ENCODE peak calls at places on chromosomes 4 and X, in ten cellular contexts. One of them, this sample, is unnamed.

GRCh38 chr4:119490335-119490734 is 138.3 kb downstream of the PDE5A start:
- DNase-seq in psoas muscle: no peak
- DNase-seq in heart left ventricle: no peak
- DNase-seq in heart right ventricle: no peak
- DNase-seq in AG04450: no peak
- DNase-seq in WERI-Rb-1: peak
- DNase-seq in fibroblast of lung: peak
- DNase-seq in pancreas: no peak
- DNase-seq in thoracic aorta: no peak
- DNase-seq in astrocyte: no peak
- DNase-seq in this sample: no peak

GRCh38 chr4:118756429-118756828 is 71.2 kb downstream of the METTL14 start:
- DNase-seq in psoas muscle: no peak
- DNase-seq in heart left ventricle: no peak
- DNase-seq in heart right ventricle: no peak
- DNase-seq in AG04450: no peak
- DNase-seq in WERI-Rb-1: no peak
- DNase-seq in fibroblast of lung: no peak
- DNase-seq in pancreas: no peak
- DNase-seq in thoracic aorta: no peak
- DNase-seq in astrocyte: no peak
- DNase-seq in this sample: no peak

GRCh38 chr4:58935336-58935735 is 1825.2 kb upstream of the IGFBP7 start:
- DNase-seq in psoas muscle: no peak
- DNase-seq in heart left ventricle: no peak
- DNase-seq in heart right ventricle: no peak
- DNase-seq in AG04450: no peak
- DNase-seq in WERI-Rb-1: no peak
- DNase-seq in fibroblast of lung: no peak
- DNase-seq in pancreas: no peak
- DNase-seq in thoracic aorta: no peak
- DNase-seq in astrocyte: no peak
- DNase-seq in this sample: no peak

GRCh38 chrX:63922221-63922620 is 137.2 kb upstream of the ARHGEF9 start:
- DNase-seq in psoas muscle: no peak
- DNase-seq in heart left ventricle: no peak
- DNase-seq in heart right ventricle: no peak
- DNase-seq in AG04450: no peak
- DNase-seq in WERI-Rb-1: no peak
- DNase-seq in fibroblast of lung: peak
- DNase-seq in pancreas: no peak
- DNase-seq in thoracic aorta: no peak
- DNase-seq in astrocyte: no peak
- DNase-seq in this sample: no peak

GRCh38 chr4:131001371-131001770 is 1905.4 kb downstream of the C4orf33 start:
- DNase-seq in psoas muscle: no peak
- DNase-seq in heart left ventricle: no peak
- DNase-seq in heart right ventricle: no peak
- DNase-seq in AG04450: no peak
- DNase-seq in WERI-Rb-1: no peak
- DNase-seq in fibroblast of lung: no peak
- DNase-seq in pancreas: no peak
- DNase-seq in thoracic aorta: no peak
- DNase-seq in astrocyte: peak
- DNase-seq in this sample: no peak

GRCh38 chrX:13790206-13791131 is 26.4 kb downstream of the GPM6B start:
- DNase-seq in psoas muscle: no peak
- DNase-seq in heart left ventricle: no peak
- DNase-seq in heart right ventricle: no peak
- DNase-seq in AG04450: no peak
- DNase-seq in WERI-Rb-1: no peak
- DNase-seq in fibroblast of lung: peak
- DNase-seq in pancreas: no peak
- DNase-seq in thoracic aorta: no peak
- DNase-seq in astrocyte: no peak
- DNase-seq in this sample: no peak

GRCh38 chr4:137601924-137602323 is 69.6 kb upstream of the PCDH18 start:
- DNase-seq in psoas muscle: no peak
- DNase-seq in heart left ventricle: no peak
- DNase-seq in heart right ventricle: no peak
- DNase-seq in AG04450: no peak
- DNase-seq in WERI-Rb-1: no peak
- DNase-seq in fibroblast of lung: no peak
- DNase-seq in pancreas: no peak
- DNase-seq in thoracic aorta: no peak
- DNase-seq in astrocyte: peak
- DNase-seq in this sample: no peak

GRCh38 chr4:176769519-176769918 is 23.2 kb downstream of the VEGFC start:
- DNase-seq in psoas muscle: no peak
- DNase-seq in heart left ventricle: no peak
- DNase-seq in heart right ventricle: no peak
- DNase-seq in AG04450: peak
- DNase-seq in WERI-Rb-1: no peak
- DNase-seq in fibroblast of lung: peak
- DNase-seq in pancreas: no peak
- DNase-seq in thoracic aorta: no peak
- DNase-seq in astrocyte: peak
- DNase-seq in this sample: no peak

GRCh38 chr4:148437439-148437838 is 4.8 kb downstream of the NR3C2 start:
- DNase-seq in psoas muscle: no peak
- DNase-seq in heart left ventricle: no peak
- DNase-seq in heart right ventricle: no peak
- DNase-seq in AG04450: no peak
- DNase-seq in WERI-Rb-1: no peak
- DNase-seq in fibroblast of lung: no peak
- DNase-seq in pancreas: no peak
- DNase-seq in thoracic aorta: no peak
- DNase-seq in astrocyte: no peak
- DNase-seq in this sample: no peak

GRCh38 chr4:68906238-68907137 is 45.1 kb downstream of the UGT2A3 start:
- DNase-seq in psoas muscle: no peak
- DNase-seq in heart left ventricle: no peak
- DNase-seq in heart right ventricle: no peak
- DNase-seq in AG04450: no peak
- DNase-seq in WERI-Rb-1: no peak
- DNase-seq in fibroblast of lung: no peak
- DNase-seq in pancreas: no peak
- DNase-seq in thoracic aorta: no peak
- DNase-seq in astrocyte: peak
- DNase-seq in this sample: no peak
- H3K4me3 ChIP-seq in psoas muscle: no peak
- H3K4me3 ChIP-seq in heart left ventricle: no peak
- H3K4me3 ChIP-seq in heart right ventricle: no peak
- H3K4me3 ChIP-seq in AG04450: peak
- H3K4me3 ChIP-seq in WERI-Rb-1: no peak
- H3K4me3 ChIP-seq in fibroblast of lung: no peak
- H3K4me3 ChIP-seq in pancreas: peak
- H3K4me3 ChIP-seq in thoracic aorta: no peak
- H3K4me3 ChIP-seq in astrocyte: peak
- H3K4me3 ChIP-seq in this sample: no peak

GRCh38 chr4:139876328-139876941 is 210.8 kb downstream of the MGST2 start:
- DNase-seq in psoas muscle: no peak
- DNase-seq in heart left ventricle: no peak
- DNase-seq in heart right ventricle: no peak
- DNase-seq in AG04450: no peak
- DNase-seq in WERI-Rb-1: no peak
- DNase-seq in fibroblast of lung: no peak
- DNase-seq in pancreas: no peak
- DNase-seq in thoracic aorta: no peak
- DNase-seq in astrocyte: no peak
- DNase-seq in this sample: no peak

GRCh38 chr4:139873111-139873866 is 207.7 kb downstream of the MGST2 start:
- DNase-seq in psoas muscle: no peak
- DNase-seq in heart left ventricle: no peak
- DNase-seq in heart right ventricle: no peak
- DNase-seq in AG04450: no peak
- DNase-seq in WERI-Rb-1: no peak
- DNase-seq in fibroblast of lung: no peak
- DNase-seq in pancreas: no peak
- DNase-seq in thoracic aorta: no peak
- DNase-seq in astrocyte: peak
- DNase-seq in this sample: no peak

GRCh38 chr4:139878050-139878449 is 212.4 kb downstream of the MGST2 start:
- DNase-seq in psoas muscle: no peak
- DNase-seq in heart left ventricle: no peak
- DNase-seq in heart right ventricle: no peak
- DNase-seq in AG04450: no peak
- DNase-seq in WERI-Rb-1: no peak
- DNase-seq in fibroblast of lung: no peak
- DNase-seq in pancreas: no peak
- DNase-seq in thoracic aorta: no peak
- DNase-seq in astrocyte: no peak
- DNase-seq in this sample: no peak

GRCh38 chr4:139872274-139872673 is 206.7 kb downstream of the MGST2 start:
- DNase-seq in psoas muscle: no peak
- DNase-seq in heart left ventricle: no peak
- DNase-seq in heart right ventricle: no peak
- DNase-seq in AG04450: peak
- DNase-seq in WERI-Rb-1: no peak
- DNase-seq in fibroblast of lung: peak
- DNase-seq in pancreas: no peak
- DNase-seq in thoracic aorta: no peak
- DNase-seq in astrocyte: peak
- DNase-seq in this sample: no peak

GRCh38 chr4:139875456-139875855 is 209.8 kb downstream of the MGST2 start:
- DNase-seq in psoas muscle: no peak
- DNase-seq in heart left ventricle: no peak
- DNase-seq in heart right ventricle: no peak
- DNase-seq in AG04450: no peak
- DNase-seq in WERI-Rb-1: no peak
- DNase-seq in fibroblast of lung: no peak
- DNase-seq in pancreas: no peak
- DNase-seq in thoracic aorta: no peak
- DNase-seq in astrocyte: no peak
- DNase-seq in this sample: no peak
- TF ChIP-seq CTCF in psoas muscle: no peak
- TF ChIP-seq CTCF in heart left ventricle: no peak
- TF ChIP-seq CTCF in heart right ventricle: no peak
- TF ChIP-seq CTCF in AG04450: no peak
- TF ChIP-seq CTCF in WERI-Rb-1: no peak
- TF ChIP-seq CTCF in fibroblast of lung: no peak
- TF ChIP-seq CTCF in pancreas: no peak
- TF ChIP-seq CTCF in thoracic aorta: no peak
- TF ChIP-seq CTCF in astrocyte: no peak
- TF ChIP-seq CTCF in this sample: no peak

DNA sequence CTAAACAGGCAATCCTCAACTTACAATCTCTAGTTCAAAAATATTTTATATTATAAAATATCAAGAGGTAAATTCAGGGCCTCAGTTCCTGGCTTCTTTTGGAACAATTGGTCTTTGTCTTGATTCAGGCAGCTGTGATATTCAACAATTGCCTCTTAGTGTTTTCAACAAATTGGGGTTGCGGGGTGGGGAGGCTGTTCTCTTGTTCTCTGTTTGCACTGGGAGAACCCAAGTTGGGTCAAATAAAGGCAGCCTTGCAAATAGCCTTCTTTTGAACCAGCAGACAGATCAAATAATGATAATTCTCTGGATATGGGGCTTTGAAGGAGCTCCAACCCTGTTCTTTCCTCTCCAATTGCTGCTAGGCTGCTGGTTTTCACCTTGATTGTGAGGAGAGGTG is 142.5 kb downstream of the COL4A5 start:
- DNase-seq in psoas muscle: no peak
- DNase-seq in heart left ventricle: no peak
- DNase-seq in heart right ventricle: no peak
- DNase-seq in AG04450: no peak
- DNase-seq in WERI-Rb-1: no peak
- DNase-seq in fibroblast of lung: no peak
- DNase-seq in pancreas: no peak
- DNase-seq in thoracic aorta: no peak
- DNase-seq in astrocyte: no peak
- DNase-seq in this sample: no peak
- H3K4me3 ChIP-seq in psoas muscle: no peak
- H3K4me3 ChIP-seq in heart left ventricle: no peak
- H3K4me3 ChIP-seq in heart right ventricle: no peak
- H3K4me3 ChIP-seq in AG04450: no peak
- H3K4me3 ChIP-seq in WERI-Rb-1: no peak
- H3K4me3 ChIP-seq in fibroblast of lung: no peak
- H3K4me3 ChIP-seq in pancreas: no peak
- H3K4me3 ChIP-seq in thoracic aorta: no peak
- H3K4me3 ChIP-seq in astrocyte: no peak
- H3K4me3 ChIP-seq in this sample: no peak

GRCh38 chr4:23881052-23881501 is 8.8 kb downstream of the PPARGC1A start:
- DNase-seq in psoas muscle: no peak
- DNase-seq in heart left ventricle: no peak
- DNase-seq in heart right ventricle: no peak
- DNase-seq in AG04450: no peak
- DNase-seq in WERI-Rb-1: no peak
- DNase-seq in fibroblast of lung: peak
- DNase-seq in pancreas: no peak
- DNase-seq in thoracic aorta: no peak
- DNase-seq in astrocyte: no peak
- DNase-seq in this sample: no peak

GRCh38 chr4:23882976-23883531 is 6.8 kb downstream of the PPARGC1A start:
- DNase-seq in psoas muscle: no peak
- DNase-seq in heart left ventricle: no peak
- DNase-seq in heart right ventricle: no peak
- DNase-seq in AG04450: no peak
- DNase-seq in WERI-Rb-1: no peak
- DNase-seq in fibroblast of lung: no peak
- DNase-seq in pancreas: no peak
- DNase-seq in thoracic aorta: no peak
- DNase-seq in astrocyte: peak
- DNase-seq in this sample: no peak

GRCh38 chr4:23878912-23879732 is 10.7 kb downstream of the PPARGC1A start:
- DNase-seq in psoas muscle: no peak
- DNase-seq in heart left ventricle: no peak
- DNase-seq in heart right ventricle: no peak
- DNase-seq in AG04450: no peak
- DNase-seq in WERI-Rb-1: no peak
- DNase-seq in fibroblast of lung: no peak
- DNase-seq in pancreas: no peak
- DNase-seq in thoracic aorta: no peak
- DNase-seq in astrocyte: peak
- DNase-seq in this sample: no peak

GRCh38 chr4:23884261-23884660 is 5.6 kb downstream of the PPARGC1A start:
- DNase-seq in psoas muscle: no peak
- DNase-seq in heart left ventricle: no peak
- DNase-seq in heart right ventricle: no peak
- DNase-seq in AG04450: no peak
- DNase-seq in WERI-Rb-1: no peak
- DNase-seq in fibroblast of lung: no peak
- DNase-seq in pancreas: no peak
- DNase-seq in thoracic aorta: no peak
- DNase-seq in astrocyte: no peak
- DNase-seq in this sample: no peak

DNA sequence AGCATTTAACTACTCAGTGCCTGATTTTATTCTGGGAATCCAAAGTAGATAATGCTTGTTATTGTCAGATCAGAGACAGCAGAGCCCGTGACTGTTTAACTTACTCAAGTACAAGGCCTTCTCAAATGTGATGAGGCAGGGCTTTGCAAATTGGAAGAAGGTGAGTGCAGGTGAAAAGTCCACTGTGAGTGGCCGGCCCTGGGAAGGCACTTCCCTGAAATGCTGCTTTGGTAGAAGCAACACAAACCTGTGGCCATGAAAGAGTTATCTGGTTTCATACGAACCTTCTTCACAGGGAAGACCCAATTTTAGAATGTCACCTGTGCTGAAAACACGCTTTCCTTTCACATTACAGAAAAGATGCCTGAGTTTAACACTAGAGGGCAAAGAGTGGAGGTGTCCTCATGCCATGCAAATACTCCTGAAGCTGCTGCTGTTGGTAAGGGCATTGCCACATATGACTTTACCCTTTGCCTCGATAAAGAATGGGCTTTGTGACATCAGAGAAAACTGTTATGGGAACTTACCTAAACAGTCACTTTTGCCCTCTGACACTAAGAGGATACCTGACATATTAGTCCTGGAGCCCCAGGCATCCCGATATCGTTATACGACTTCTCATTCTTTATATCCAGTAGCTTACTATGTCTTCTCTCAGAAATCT is 8.0 kb downstream of the PPARGC1A start:
- DNase-seq in psoas muscle: no peak
- DNase-seq in heart left ventricle: no peak
- DNase-seq in heart right ventricle: no peak
- DNase-seq in AG04450: no peak
- DNase-seq in WERI-Rb-1: no peak
- DNase-seq in fibroblast of lung: no peak
- DNase-seq in pancreas: no peak
- DNase-seq in thoracic aorta: no peak
- DNase-seq in astrocyte: no peak
- DNase-seq in this sample: no peak
- TF ChIP-seq CTCF in psoas muscle: peak
- TF ChIP-seq CTCF in heart left ventricle: no peak
- TF ChIP-seq CTCF in heart right ventricle: no peak
- TF ChIP-seq CTCF in AG04450: peak
- TF ChIP-seq CTCF in WERI-Rb-1: peak
- TF ChIP-seq CTCF in fibroblast of lung: no peak
- TF ChIP-seq CTCF in pancreas: no peak
- TF ChIP-seq CTCF in thoracic aorta: no peak
- TF ChIP-seq CTCF in astrocyte: no peak
- TF ChIP-seq CTCF in this sample: no peak